ENCODE peak calls at places on chromosomes 16 and 17, in four cellular contexts. C, X, K and L are unnamed samples.

GRCh38 chr16:83098536-83098935 is 471.8 kb downstream of the CDH13 start:
- DNase-seq in C (no peak), X (no peak), K (no peak), L (no peak)

GRCh38 chr17:80257716-80258213 is 2.9 kb upstream of the RNF213 start:
- DNase-seq in C (no peak), X (no peak), K (no peak), L (no peak)

GRCh38 chr17:2990396-2990795 is 73.0 kb downstream of the OR1D5 start:
- DNase-seq in C (no peak), X (no peak), K (no peak), L (no peak)

GRCh38 chr16:8957509-8958157 is 6.1 kb downstream of the USP7 start:
- DNase-seq in C (no peak), X (no peak), K (no peak), L (no peak)

GRCh38 chr17:77424585-77425344 is 284.0 kb downstream of the SEC14L1 start:
- DNase-seq in C (no peak), X (peak), K (no peak), L (no peak)

GRCh38 chr16:68395806-68396205 is 52.5 kb downstream of the SMPD3 start:
- DNase-seq in C (no peak), X (no peak), K (no peak), L (no peak)

GRCh38 chr17:39193346-39193745 is 4.1 kb downstream of the CACNB1 start:
- DNase-seq in C (no peak), X (no peak), K (no peak), L (no peak)

GRCh38 chr17:56912105-56912999 is 1.5 kb downstream of the TRIM25 start:
- DNase-seq in C (no peak), X (no peak), K (no peak), L (no peak)

GRCh38 chr16:9136596-9136995 is 45.2 kb downstream of the HAPSTR1 start:
- DNase-seq in C (no peak), X (no peak), K (no peak), L (no peak)

GRCh38 chr17:29178750-29179231 is 1.4 kb downstream of the MYO18A start:
- DNase-seq in C (peak), X (no peak), K (no peak), L (no peak)

GRCh38 chr16:7183768-7184167 is 148.9 kb upstream of the RBFOX1 start:
- DNase-seq in C (no peak), X (no peak), K (no peak), L (no peak)

GRCh38 chr17:57044976-57045867 is 39.8 kb upstream of the AKAP1 start:
- DNase-seq in C (no peak), X (no peak), K (no peak), L (no peak)

GRCh38 chr16:50198802-50199410 is 45.8 kb downstream of the TENT4B start:
- DNase-seq in C (no peak), X (no peak), K (no peak), L (no peak)

GRCh38 chr17:63780507-63780906 is 6.5 kb downstream of the DDX42 start:
- DNase-seq in C (peak), X (no peak), K (no peak), L (no peak)

GRCh38 chr16:85607331-85607765 is 5.8 kb upstream of the GSE1 start:
- DNase-seq in C (no peak), X (no peak), K (peak), L (no peak)

GRCh38 chr16:79994413-79994812 is 393.9 kb upstream of the MAF start:
- DNase-seq in C (no peak), X (peak), K (no peak), L (no peak)

GRCh38 chr17:2929881-2930533 is 133.4 kb downstream of the OR1D5 start:
- DNase-seq in C (peak), X (no peak), K (peak), L (no peak)

GRCh38 chr17:79941088-79942010 is 94.3 kb downstream of the TBC1D16 start:
- DNase-seq in C (no peak), X (no peak), K (no peak), L (no peak)

GRCh38 chr17:63515426-63515825 is 7.7 kb upstream of the KCNH6 start:
- DNase-seq in C (no peak), X (no peak), K (no peak), L (no peak)

GRCh38 chr17:68498479-68499326 is 13.5 kb upstream of the PRKAR1A start:
- DNase-seq in C (no peak), X (no peak), K (no peak), L (no peak)

GRCh38 chr16:84159006-84159405 is 13.9 kb downstream of the DNAAF1 start:
- DNase-seq in C (no peak), X (no peak), K (no peak), L (no peak)

GRCh38 chr16:87702325-87702811 is 63.4 kb downstream of the KLHDC4 start:
- DNase-seq in C (no peak), X (no peak), K (peak), L (no peak)

GRCh38 chr17:75672011-75672410 is 4.9 kb downstream of the SAP30BP start:
- DNase-seq in C (no peak), X (no peak), K (no peak), L (no peak)

GRCh38 chr17:77831497-77832179 is 126.9 kb upstream of the TNRC6C start:
- DNase-seq in C (no peak), X (no peak), K (no peak), L (no peak)

GRCh38 chr16:86313631-86314030 is 196.7 kb upstream of the FOXF1 start:
- DNase-seq in C (no peak), X (no peak), K (no peak), L (no peak)

GRCh38 chr17:17778308-17779014 is 58.3 kb downstream of the SREBF1 start:
- DNase-seq in C (no peak), X (peak), K (no peak), L (no peak)

GRCh38 chr16:51465026-51465425 is 314.0 kb upstream of the SALL1 start:
- DNase-seq in C (no peak), X (no peak), K (no peak), L (no peak)

GRCh38 chr16:48384305-48384981 is 770 bp downstream of the SIAH1 start:
- DNase-seq in C (peak), X (peak), K (peak), L (no peak)

GRCh38 chr17:6303664-6304063 is 131.3 kb downstream of the AIPL1 start:
- DNase-seq in C (peak), X (no peak), K (peak), L (no peak)

GRCh38 chr16:49055824-49056545 is 225.7 kb downstream of the CBLN1 start:
- DNase-seq in C (no peak), X (no peak), K (no peak), L (no peak)

GRCh38 chr17:41810659-41811548 is 845 bp downstream of the P3H4 start:
- DNase-seq in C (no peak), X (no peak), K (no peak), L (no peak)

GRCh38 chr16:12132850-12133249 is 156.3 kb downstream of the SNX29 start:
- DNase-seq in C (no peak), X (no peak), K (no peak), L (no peak)